ENCODE peak calls at places on chromosomes 1 and 21, in four cellular contexts. C, L, H and W are unnamed samples.

GRCh38 chr21:41061701-41062100 is 106.3 kb upstream of the BACE2 start:
- DNase-seq in L (no peak), C (no peak), H (no peak), W (no peak)

GRCh38 chr1:29237906-29238600 is 1.7 kb downstream of the PTPRU start:
- DNase-seq in L (no peak), H (no peak), C (no peak), W (peak)

GRCh38 chr1:182680901-182681300 is 3.5 kb downstream of the RGS8 start:
- DNase-seq in H (no peak), L (no peak), C (no peak), W (no peak)

GRCh38 chr1:202160377-202160940 is at the start of gene PTPN7:
- DNase-seq in L (no peak), H (no peak), C (no peak), W (no peak)

GRCh38 chr1:159783724-159784123 is 3.0 kb downstream of the DUSP23 start:
- DNase-seq in H (no peak), L (no peak), C (no peak), W (no peak)

GRCh38 chr1:111202707-111203623 is 2.5 kb upstream of the DENND2D start:
- DNase-seq in L (no peak), H (no peak), C (no peak), W (no peak)

GRCh38 chr21:45624356-45624854 is 19.1 kb upstream of the PCBP3 start:
- DNase-seq in C (no peak), H (no peak), L (no peak), W (no peak)

GRCh38 chr1:240539700-240540414 is 72.1 kb downstream of the GREM2 start:
- DNase-seq in C (no peak), H (no peak), L (no peak), W (no peak)

GRCh38 chr1:58585591-58586151 is 8.6 kb upstream of the TACSTD2 start:
- DNase-seq in H (no peak), L (no peak), C (no peak), W (no peak)

GRCh38 chr1:45584351-45585109 is 689 bp downstream of the NASP start:
- DNase-seq in L (peak), H (peak), C (peak), W (peak)

GRCh38 chr1:45585496-45586075 is 1.7 kb downstream of the NASP start:
- DNase-seq in L (no peak), C (no peak), H (no peak), W (no peak)

GRCh38 chr1:45583264-45583665 is 576 bp upstream of the NASP start:
- DNase-seq in L (peak), H (peak), C (peak), W (peak)

GRCh38 chr1:45585110-45585426 is 1.2 kb downstream of the NASP start:
- DNase-seq in C (no peak), H (no peak), L (no peak), W (no peak)

GRCh38 chr1:45583666-45584350 is at the start of gene NASP:
- DNase-seq in H (peak), L (peak), C (peak), W (peak)
- TF ChIP-seq CTCF in H (no peak), L (no peak), C (no peak), W (no peak)

DNA sequence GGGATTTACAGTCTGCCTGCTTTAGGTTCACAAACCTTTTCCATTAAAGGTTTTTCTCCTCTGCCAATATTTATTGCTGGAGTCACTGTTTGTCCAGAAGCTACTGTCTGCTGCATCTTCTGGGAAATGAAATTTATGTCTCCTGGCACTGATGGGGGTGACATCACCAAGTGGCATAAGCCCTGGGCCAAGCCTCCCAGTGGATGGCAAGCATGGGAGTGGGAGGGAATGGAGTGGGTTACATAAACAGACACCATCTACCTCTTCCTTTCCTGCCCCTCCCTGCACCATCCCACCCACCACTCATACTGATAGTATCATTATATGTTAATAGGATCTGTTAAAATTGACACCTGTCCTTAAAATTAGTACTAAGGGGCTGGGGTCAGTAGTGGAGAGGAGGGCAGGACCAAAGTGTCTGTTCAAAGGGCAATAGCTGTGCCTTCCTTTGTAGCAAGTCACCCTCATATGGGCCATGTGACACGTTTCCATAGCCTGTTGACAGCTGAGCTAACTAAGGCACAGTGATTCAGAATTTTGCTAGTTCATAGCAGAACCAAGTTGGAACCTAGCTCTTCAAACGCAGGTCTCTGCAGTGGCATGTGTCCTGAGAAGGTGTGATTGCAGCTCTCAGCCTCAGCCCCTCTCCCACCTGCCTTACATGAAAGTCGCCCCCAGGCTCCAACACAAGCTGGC is 71.0 kb downstream of the MAB21L3 start:
- DNase-seq in C (no peak), H (no peak), L (no peak), W (no peak)
- TF ChIP-seq CTCF in C (no peak), H (no peak), L (no peak), W (no peak)

GRCh38 chr1:228109073-228109961 is at the start of gene MRPL55:
- DNase-seq in L (no peak), H (peak), C (peak), W (peak)
- TF ChIP-seq CTCF in L (no peak), H (peak), C (no peak), W (peak)

GRCh38 chr21:46637952-46638746 is 2.7 kb downstream of the PRMT2 start:
- DNase-seq in C (no peak), H (no peak), L (no peak), W (no peak)

GRCh38 chr21:46636181-46636512 is 673 bp downstream of the PRMT2 start:
- DNase-seq in L (no peak), C (no peak), H (no peak), W (no peak)

GRCh38 chr21:46636550-46637289 is 1.2 kb downstream of the PRMT2 start:
- DNase-seq in H (no peak), C (no peak), L (no peak), W (no peak)

GRCh38 chr21:46641656-46642055 is 6.2 kb downstream of the PRMT2 start:
- DNase-seq in H (no peak), C (no peak), L (no peak), W (no peak)

GRCh38 chr21:46639489-46640386 is 4.3 kb downstream of the PRMT2 start:
- DNase-seq in H (no peak), L (no peak), C (no peak), W (no peak)
- TF ChIP-seq CTCF in H (peak), L (peak), C (no peak), W (peak)